ENCODE peak calls at places on chromosomes 6 and 20, in four cellular contexts. U is tibial artery, Y is stomach, F is hepatocyte. B is an unnamed sample.
A peak's percentile ranks its signal among the peaks of the same experiment; 100 is the strongest.

GRCh38 chr6:133286765-133287164 is 45.6 kb downstream of the EYA4 start:
- DNase-seq in U (no peak), Y (no peak), F (peak; percentile 17), B (no peak)

GRCh38 chr6:135990855-135991464 is 139.5 kb downstream of the PDE7B start:
- DNase-seq in U (no peak), Y (no peak), F (no peak), B (no peak)

GRCh38 chr6:37369321-37370196 is 15.8 kb downstream of the RNF8 start:
- DNase-seq in U (no peak), Y (no peak), F (no peak), B (no peak)

GRCh38 chr6:166433096-166433495 is 50.4 kb upstream of the MPC1 start:
- DNase-seq in U (no peak), Y (peak; percentile 18), F (no peak), B (no peak)

GRCh38 chr20:2845607-2846006 is 5.1 kb downstream of the VPS16 start:
- DNase-seq in U (no peak), Y (no peak), F (no peak), B (no peak)

GRCh38 chr6:5125152-5126006 is 40.2 kb downstream of the PPP1R3G start:
- DNase-seq in U (no peak), Y (no peak), F (peak; percentile 62), B (no peak)

GRCh38 chr6:105483492-105483891 is 80.6 kb upstream of the PREP start:
- DNase-seq in U (no peak), Y (no peak), F (peak; percentile 22), B (no peak)

GRCh38 chr6:26304213-26305096 is 60.5 kb upstream of the BTN3A2 start:
- DNase-seq in U (no peak), Y (no peak), F (peak; percentile 65), B (peak; percentile 38)

GRCh38 chr6:128474481-128474880 is 45.9 kb downstream of the PTPRK start:
- DNase-seq in U (no peak), Y (no peak), F (no peak), B (no peak)

GRCh38 chr20:17947474-17947815 is 21.1 kb downstream of the SNX5 start:
- DNase-seq in U (no peak), Y (no peak), F (no peak), B (no peak)
- H3K4me1 ChIP-seq in U (no peaks in the 10 kb centered on the region), Y (no peaks in the 10 kb centered on the region), F (no peaks in the 10 kb centered on the region), B (no peaks in the 10 kb centered on the region)

DNA sequence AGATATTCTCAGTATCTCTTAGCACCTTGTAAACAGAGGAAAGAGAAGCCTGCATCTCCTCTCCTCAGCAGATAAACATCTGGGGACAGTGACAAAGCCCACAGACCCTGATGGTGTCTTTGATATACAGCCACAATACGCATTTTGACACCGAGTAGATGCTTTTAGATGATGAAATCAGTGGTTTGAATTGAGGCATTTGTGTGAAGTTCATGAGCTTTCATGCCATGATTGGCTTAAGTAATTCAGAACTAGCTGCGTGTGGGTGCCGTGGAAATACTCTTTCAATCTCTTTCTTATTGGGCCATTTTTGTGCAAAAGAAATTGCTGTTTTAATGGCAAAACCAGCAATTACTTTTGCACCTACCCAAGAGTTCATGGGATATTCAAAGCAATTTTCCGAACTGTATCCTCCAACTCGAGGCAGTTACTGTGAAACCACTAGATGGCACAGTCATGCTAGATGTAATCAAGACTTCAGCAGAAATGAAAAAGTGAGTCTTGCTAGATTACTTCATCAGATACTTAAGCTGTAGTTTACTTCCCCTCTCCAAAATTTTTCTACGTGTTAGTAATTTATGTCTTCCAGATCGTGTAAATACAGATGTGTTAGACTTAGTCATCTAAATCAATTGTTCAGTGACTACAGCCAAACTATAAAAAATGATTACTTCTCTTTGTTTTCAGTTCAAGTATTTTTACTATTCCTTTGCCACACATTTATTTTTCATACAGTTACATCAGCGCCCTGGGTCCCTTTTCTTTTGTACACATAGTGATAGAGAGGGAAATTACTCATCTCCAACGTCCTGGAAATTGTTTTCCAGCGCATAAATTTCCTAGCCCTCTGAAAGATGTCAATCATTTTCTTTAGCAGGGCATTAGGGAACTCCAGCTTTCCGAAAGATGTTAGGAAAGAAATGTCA is 49.4 kb downstream of the IYD start:
- DNase-seq in U (no peak), Y (no peak), F (peak; percentile 84), B (no peak)
- H3K27ac ChIP-seq in U (peak overlapping the region; percentile 37), Y (peak overlapping the region; percentile 59), F (peak overlapping the region; percentile 38), B (no peak overlapping the region)

DNA sequence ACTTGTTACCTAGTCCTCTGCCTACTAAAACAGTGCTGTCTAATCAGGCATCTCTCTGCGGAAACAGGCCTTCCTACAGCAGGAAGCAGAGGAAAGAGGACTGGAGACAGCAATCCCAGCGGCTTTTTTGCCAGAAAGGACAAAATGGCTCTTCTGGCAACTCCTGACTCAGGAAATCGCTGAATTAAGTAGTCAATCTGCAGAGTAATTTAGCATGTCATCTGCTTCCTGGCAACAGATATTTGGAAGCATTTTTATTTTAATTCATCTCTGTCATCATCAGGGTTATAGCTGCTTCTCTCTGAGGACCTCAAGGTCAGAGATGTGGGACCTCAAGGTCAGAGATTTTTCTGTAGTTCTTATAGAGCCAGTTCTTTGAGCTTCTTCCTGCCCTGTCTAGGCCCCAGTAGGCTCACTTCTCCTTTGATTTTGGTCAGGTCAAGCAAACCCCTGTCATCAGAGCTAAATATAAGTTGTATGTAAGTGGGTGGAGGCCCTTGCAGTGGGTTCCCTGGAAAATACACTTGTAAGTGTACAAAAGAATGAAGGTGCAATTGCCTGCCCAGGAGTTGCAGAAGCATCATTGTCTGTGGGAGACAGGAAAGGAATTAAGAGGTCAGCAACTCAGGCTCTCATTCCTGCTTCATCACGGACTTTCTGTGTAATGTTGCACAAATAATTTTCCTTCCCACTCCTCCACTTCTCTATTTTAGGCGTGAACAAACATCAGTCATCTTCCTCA is 229.4 kb downstream of the ALDH8A1 start:
- DNase-seq in U (no peak), Y (no peak), F (no peak), B (no peak)
- H3K4me1 ChIP-seq in U (no peaks in the 10 kb centered on the region), Y (peaks cover 50% of the 10 kb centered on the region), F (peaks cover 51% of the 10 kb centered on the region), B (peaks cover 19% of the 10 kb centered on the region)

GRCh38 chr6:150599199-150600002 is at the start of gene PLEKHG1:
- DNase-seq in U (peak; percentile 74), Y (peak; percentile 83), F (peak; percentile 87), B (peak; percentile 69)
- H3K27ac ChIP-seq in U (no peak within 1 kb of the TSS), Y (peak within 1 kb of the TSS; percentile 86), F (peak within 1 kb of the TSS; percentile 74), B (peak within 1 kb of the TSS; percentile 85)

DNA sequence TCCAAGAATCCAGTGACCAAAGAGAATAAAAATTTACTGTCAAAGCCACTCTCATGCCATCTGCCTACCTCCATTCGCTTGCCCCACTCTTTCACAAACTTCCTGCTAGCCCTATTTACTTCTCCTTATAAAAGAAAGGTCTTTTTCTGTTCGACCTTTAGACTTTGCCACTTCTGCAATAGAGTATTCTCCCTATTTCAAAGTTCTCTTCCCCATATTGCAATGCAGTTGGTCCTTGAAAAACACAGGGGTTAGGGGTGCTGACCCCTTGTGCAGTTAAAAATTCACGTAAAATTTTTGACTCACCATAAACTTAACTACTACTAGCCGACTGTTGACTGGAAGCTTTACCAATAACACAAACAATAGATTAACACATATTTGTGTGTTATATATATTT is 15.0 kb downstream of the CCN2 start:
- DNase-seq in U (no peak), Y (no peak), F (no peak), B (no peak)
- H3K4me1 ChIP-seq in U (peaks cover 5% of the 10 kb centered on the region), Y (peaks cover 3% of the 10 kb centered on the region), F (peaks cover 3% of the 10 kb centered on the region), B (peaks cover 4% of the 10 kb centered on the region)

GRCh38 chr20:43937586-43937985 is 22.9 kb downstream of the TOX2 start:
- DNase-seq in U (no peak), Y (no peak), F (no peak), B (no peak)
- H3K27ac ChIP-seq in U (no peak overlapping the region), Y (no peak overlapping the region), F (no peak overlapping the region), B (no peak overlapping the region)

B was measured in ovary.